ENCODE peak calls at places on chromosomes 1 and 21, in six cellular contexts. T is kidney epithelial cell, R is foreskin keratinocyte, H is endodermal cell, U is dorsolateral prefrontal cortex, Z is fibroblast of mammary gland. M is an unnamed sample.
A peak's percentile ranks its signal among the peaks of the same experiment; 100 is the strongest.

GRCh38 chr21:31732538-31732864 is 583 bp upstream of the SCAF4 start:
- DNase-seq in H (no peak), T (peak; percentile 38), U (no peak), Z (no peak), R (peak; percentile 76), M (no peak)

GRCh38 chr1:222529181-222529580 is 18.7 kb downstream of the HHIPL2 start:
- DNase-seq in T (no peak), Z (no peak), R (no peak), H (no peak), U (no peak), M (no peak)

GRCh38 chr1:158117854-158118691 is 62.6 kb upstream of the CD1D start:
- DNase-seq in R (no peak), Z (peak; percentile 63), H (peak; percentile 93), U (peak; percentile 15), T (no peak), M (no peak)

GRCh38 chr1:26717066-26717465 is 21.3 kb downstream of the ARID1A start:
- DNase-seq in H (no peak), R (peak; percentile 23), Z (peak; percentile 72), T (no peak), U (no peak), M (no peak)

GRCh38 chr21:38802050-38803026 is 3.4 kb upstream of the ETS2 start:
- DNase-seq in T (no peak), R (no peak), H (no peak), U (no peak), Z (no peak), M (no peak)

GRCh38 chr1:151837197-151837596 is 2.4 kb downstream of the C2CD4D start:
- DNase-seq in H (no peak), R (no peak), Z (no peak), T (no peak), U (no peak), M (no peak)

GRCh38 chr1:60915441-60915840 is 166.9 kb upstream of the NFIA start:
- DNase-seq in H (no peak), R (no peak), T (no peak), Z (no peak), U (no peak), M (no peak)

GRCh38 chr1:47534040-47534328 is 96.1 kb downstream of the FOXD2 start:
- DNase-seq in R (no peak), U (no peak), Z (no peak), H (no peak), T (no peak), M (no peak)

GRCh38 chr1:155131285-155131684 is 3.6 kb downstream of the EFNA1 start:
- DNase-seq in R (no peak), Z (no peak), H (no peak), U (no peak), T (no peak), M (no peak)

GRCh38 chr1:186806477-186806876 is 22.3 kb upstream of the PLA2G4A start:
- DNase-seq in H (peak; percentile 65), T (no peak), Z (peak; percentile 18), U (no peak), R (peak; percentile 40), M (no peak)

GRCh38 chr1:183702087-183702812 is 49.1 kb upstream of the APOBEC4 start:
- DNase-seq in U (no peak), T (no peak), R (peak; percentile 75), H (no peak), Z (peak; percentile 39), M (no peak)

GRCh38 chr1:216216304-216216703 is 206.9 kb downstream of the USH2A start:
- DNase-seq in R (peak; percentile 47), T (no peak), H (no peak), Z (no peak), U (no peak), M (no peak)

GRCh38 chr1:71001627-71002026 is 46.0 kb downstream of the PTGER3 start:
- DNase-seq in R (no peak), U (no peak), H (no peak), T (no peak), Z (no peak), M (no peak)

GRCh38 chr1:38308780-38309179 is 262.2 kb upstream of the POU3F1 start:
- DNase-seq in U (no peak), Z (no peak), R (peak; percentile 88), T (no peak), H (no peak), M (no peak)

GRCh38 chr1:102799496-102799895 is 308.8 kb downstream of the COL11A1 start:
- DNase-seq in H (no peak), T (no peak), U (no peak), Z (peak; percentile 2), R (no peak), M (no peak)

GRCh38 chr1:100354971-100355394 is 2.7 kb downstream of the CDC14A start:
- DNase-seq in U (no peak), R (peak; percentile 69), H (no peak), Z (peak; percentile 15), T (peak; percentile 63), M (no peak)

GRCh38 chr21:36109868-36110267 is 25.0 kb upstream of the CBR3 start:
- DNase-seq in H (no peak), R (no peak), Z (no peak), T (no peak), U (no peak), M (no peak)

GRCh38 chr1:97980530-97980929 is 59.7 kb upstream of the DPYD start:
- DNase-seq in R (no peak), T (no peak), U (no peak), Z (no peak), H (no peak), M (no peak)

GRCh38 chr1:6473156-6473555 is 7.2 kb upstream of the TNFRSF25 start:
- DNase-seq in Z (no peak), H (no peak), T (no peak), U (no peak), R (no peak), M (no peak)

GRCh38 chr21:23968722-23969647 is 1638.3 kb downstream of the MRPL39 start:
- DNase-seq in Z (peak; percentile 17), H (peak; percentile 88), U (no peak), R (no peak), T (no peak), M (no peak)

GRCh38 chr1:163090321-163090945 is 21.3 kb downstream of the RGS4 start:
- DNase-seq in Z (peak; percentile 87), T (peak; percentile 29), R (peak; percentile 56), U (no peak), H (no peak), M (no peak)

GRCh38 chr1:112714313-112715263 is 544 bp downstream of the PPM1J start:
- DNase-seq in H (peak; percentile 78), T (no peak), U (peak; percentile 19), Z (no peak), R (no peak), M (no peak)

GRCh38 chr1:17670587-17671313 is 84.4 kb upstream of the ACTL8 start:
- DNase-seq in T (no peak), H (no peak), R (no peak), Z (no peak), U (no peak), M (no peak)
- TF ChIP-seq CTCF in T (no peak), H (no peak), R (no peak), Z (no peak), U (no peak), M (no peak)

GRCh38 chr1:180230416-180230790 is 339 bp downstream of the LHX4 start:
- DNase-seq in U (no peak), Z (no peak), H (peak; percentile 82), T (no peak), R (no peak), M (no peak)

GRCh38 chr1:180233191-180234011 is 3.3 kb downstream of the LHX4 start:
- DNase-seq in Z (no peak), U (no peak), R (no peak), T (no peak), H (peak; percentile 62), M (no peak)

GRCh38 chr1:180230791-180231505 is 884 bp downstream of the LHX4 start:
- DNase-seq in T (no peak), Z (peak; percentile 26), H (peak; percentile 91), R (peak; percentile 51), U (no peak), M (no peak)

GRCh38 chr1:180232521-180233043 is 2.5 kb downstream of the LHX4 start:
- DNase-seq in H (no peak), Z (no peak), R (no peak), T (no peak), U (no peak), M (no peak)

DNA sequence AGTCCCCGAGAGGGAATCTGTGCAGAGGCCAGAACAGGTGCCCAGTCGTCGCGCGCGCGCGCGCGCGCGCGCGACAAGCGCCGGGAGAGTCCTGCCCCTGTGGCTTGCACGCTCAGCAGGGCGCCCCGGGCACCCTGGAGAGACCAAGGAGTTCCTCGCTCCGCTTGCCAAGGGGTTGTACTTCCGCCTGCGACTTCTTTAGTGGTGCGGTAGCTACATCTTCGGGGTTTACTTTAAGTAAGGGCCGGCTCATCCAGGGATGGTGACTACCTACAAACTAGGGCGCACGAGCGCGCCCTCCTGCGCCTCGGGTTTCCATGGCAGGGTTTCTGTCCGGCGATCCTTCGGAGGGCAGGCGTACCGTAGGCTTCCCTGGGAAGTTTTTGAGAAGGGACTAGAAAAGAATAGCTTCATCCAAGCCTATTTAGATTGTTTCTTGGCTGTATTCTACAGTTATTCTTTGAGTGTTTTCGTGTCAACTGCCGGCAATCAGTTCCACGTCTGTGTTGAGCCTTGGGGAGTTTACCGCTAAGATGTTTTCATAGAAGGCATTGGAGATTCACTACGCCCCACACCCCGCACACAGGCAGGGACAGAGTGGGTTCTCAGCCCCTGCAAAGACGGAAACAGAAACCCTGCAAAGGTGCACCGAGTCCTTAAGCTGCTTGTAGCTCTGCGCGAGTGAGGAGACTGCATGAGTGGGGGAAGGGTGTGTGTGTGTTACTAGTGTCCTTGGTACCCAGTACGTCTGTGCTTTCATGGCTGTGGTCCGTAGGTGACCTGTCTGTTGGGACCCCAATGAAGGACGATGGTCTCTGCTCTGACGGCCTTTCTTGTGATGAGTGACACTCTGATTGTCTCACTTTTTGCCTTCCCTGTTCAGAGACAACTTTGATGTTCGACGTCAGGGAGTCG is 1.7 kb downstream of the LHX4 start:
- DNase-seq in R (peak; percentile 51), H (peak; percentile 88), U (no peak), Z (peak; percentile 47), T (no peak), M (no peak)
- TF ChIP-seq CTCF in R (peak; percentile 36), H (peak; percentile 46), U (no peak), Z (no peak), T (peak; percentile 13), M (no peak)

DNA sequence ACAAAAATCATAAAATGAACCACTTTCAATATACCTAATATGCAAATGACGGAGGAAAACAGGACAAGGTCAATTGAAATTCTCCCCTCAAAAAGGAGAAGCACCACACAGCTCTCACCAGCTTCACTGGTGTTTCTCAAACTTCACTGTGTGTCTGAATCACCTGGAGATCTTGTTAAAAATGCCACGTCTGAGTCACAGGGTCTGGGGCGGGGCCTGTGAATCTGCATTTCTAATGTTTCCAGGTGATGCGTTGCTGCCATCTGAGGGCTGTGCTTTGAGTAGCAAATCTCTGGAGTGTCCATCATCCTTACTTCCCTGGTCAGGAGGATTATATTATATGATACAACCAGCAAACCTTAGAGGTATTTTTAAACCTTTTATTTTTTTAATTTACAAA is 9.0 kb downstream of the CLDN19 start:
- DNase-seq in U (no peak), Z (peak; percentile 14), H (peak; percentile 71), R (no peak), T (no peak), M (no peak)
- TF ChIP-seq CTCF in U (no peak), Z (no peak), H (peak; percentile 42), R (peak; percentile 45), T (peak; percentile 2), M (no peak)

DNA sequence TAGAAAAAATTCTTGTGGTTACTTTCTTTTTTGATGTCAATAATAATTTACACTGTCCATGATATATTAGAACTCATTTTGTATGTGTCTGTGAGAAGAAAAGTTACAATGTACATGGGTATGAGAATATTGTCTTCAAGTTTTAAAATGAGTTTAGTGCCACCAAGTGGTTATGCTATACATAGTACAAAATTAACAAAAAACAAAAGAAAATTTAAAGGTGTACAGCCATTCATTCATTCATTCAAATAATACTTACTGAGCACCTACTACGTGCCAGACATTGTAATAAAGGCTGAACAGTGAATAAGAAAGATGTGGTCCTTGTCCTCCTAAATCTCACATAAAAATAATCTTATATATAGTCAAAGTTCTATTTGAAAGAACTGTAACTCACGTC is 27.7 kb downstream of the UCHL5 start:
- DNase-seq in R (peak; percentile 9), H (no peak), T (no peak), Z (peak; percentile 28), U (no peak), M (no peak)
- TF ChIP-seq CTCF in R (peak; percentile 59), H (peak; percentile 53), T (peak; percentile 2), Z (peak; percentile 35), U (peak; percentile 24), M (peak; percentile 23)

M was measured in AG09319.